ENCODE peak calls at places on chromosomes 6 and 20, in six cellular contexts. One of them, this sample, is unnamed.

GRCh38 chr6:38450717-38451116 is 189.0 kb downstream of the BTBD9 start:
- DNase-seq in fibroblast of pulmonary artery: no peak
- DNase-seq in dermis blood vessel endothelial cell: no peak
- DNase-seq in activated CD4-positive, alpha-beta T cell treated with anti-CD3 and anti-CD28 coated beads, Interleukin-2, amount 50 U/mL, for 24 hours: no peak
- DNase-seq in choroid plexus epithelial cell: no peak
- DNase-seq in dorsolateral prefrontal cortex: no peak
- DNase-seq in this sample: no peak

GRCh38 chr20:61933481-61933950 is 132.2 kb downstream of the TAF4 start:
- DNase-seq in fibroblast of pulmonary artery: no peak
- DNase-seq in dermis blood vessel endothelial cell: no peak
- DNase-seq in activated CD4-positive, alpha-beta T cell treated with anti-CD3 and anti-CD28 coated beads, Interleukin-2, amount 50 U/mL, for 24 hours: no peak
- DNase-seq in choroid plexus epithelial cell: no peak
- DNase-seq in dorsolateral prefrontal cortex: peak
- DNase-seq in this sample: no peak

GRCh38 chr20:4471221-4471620 is 250.5 kb upstream of the PRND start:
- DNase-seq in fibroblast of pulmonary artery: no peak
- DNase-seq in dermis blood vessel endothelial cell: no peak
- DNase-seq in activated CD4-positive, alpha-beta T cell treated with anti-CD3 and anti-CD28 coated beads, Interleukin-2, amount 50 U/mL, for 24 hours: no peak
- DNase-seq in choroid plexus epithelial cell: no peak
- DNase-seq in dorsolateral prefrontal cortex: no peak
- DNase-seq in this sample: no peak

GRCh38 chr6:130644175-130644574 is 183.0 kb upstream of the SMLR1 start:
- DNase-seq in fibroblast of pulmonary artery: no peak
- DNase-seq in dermis blood vessel endothelial cell: no peak
- DNase-seq in activated CD4-positive, alpha-beta T cell treated with anti-CD3 and anti-CD28 coated beads, Interleukin-2, amount 50 U/mL, for 24 hours: no peak
- DNase-seq in choroid plexus epithelial cell: no peak
- DNase-seq in dorsolateral prefrontal cortex: no peak
- DNase-seq in this sample: no peak

GRCh38 chr20:47351643-47352331 is 4.7 kb downstream of the ZMYND8 start:
- DNase-seq in fibroblast of pulmonary artery: peak
- DNase-seq in dermis blood vessel endothelial cell: peak
- DNase-seq in activated CD4-positive, alpha-beta T cell treated with anti-CD3 and anti-CD28 coated beads, Interleukin-2, amount 50 U/mL, for 24 hours: no peak
- DNase-seq in choroid plexus epithelial cell: no peak
- DNase-seq in dorsolateral prefrontal cortex: no peak
- DNase-seq in this sample: no peak

GRCh38 chr6:143234686-143235085 is 174.0 kb downstream of the AIG1 start:
- DNase-seq in fibroblast of pulmonary artery: no peak
- DNase-seq in dermis blood vessel endothelial cell: no peak
- DNase-seq in activated CD4-positive, alpha-beta T cell treated with anti-CD3 and anti-CD28 coated beads, Interleukin-2, amount 50 U/mL, for 24 hours: no peak
- DNase-seq in choroid plexus epithelial cell: no peak
- DNase-seq in dorsolateral prefrontal cortex: no peak
- DNase-seq in this sample: no peak

GRCh38 chr6:43125119-43125518 is 46.0 kb upstream of the SRF start:
- DNase-seq in fibroblast of pulmonary artery: peak
- DNase-seq in dermis blood vessel endothelial cell: no peak
- DNase-seq in activated CD4-positive, alpha-beta T cell treated with anti-CD3 and anti-CD28 coated beads, Interleukin-2, amount 50 U/mL, for 24 hours: no peak
- DNase-seq in choroid plexus epithelial cell: peak
- DNase-seq in dorsolateral prefrontal cortex: no peak
- DNase-seq in this sample: peak

GRCh38 chr20:59559024-59559817 is 45.1 kb upstream of the PHACTR3 start:
- DNase-seq in fibroblast of pulmonary artery: no peak
- DNase-seq in dermis blood vessel endothelial cell: no peak
- DNase-seq in activated CD4-positive, alpha-beta T cell treated with anti-CD3 and anti-CD28 coated beads, Interleukin-2, amount 50 U/mL, for 24 hours: no peak
- DNase-seq in choroid plexus epithelial cell: no peak
- DNase-seq in dorsolateral prefrontal cortex: no peak
- DNase-seq in this sample: no peak

GRCh38 chr6:150320450-150320849 is 48.4 kb upstream of the IYD start:
- DNase-seq in fibroblast of pulmonary artery: peak
- DNase-seq in dermis blood vessel endothelial cell: no peak
- DNase-seq in activated CD4-positive, alpha-beta T cell treated with anti-CD3 and anti-CD28 coated beads, Interleukin-2, amount 50 U/mL, for 24 hours: no peak
- DNase-seq in choroid plexus epithelial cell: peak
- DNase-seq in dorsolateral prefrontal cortex: no peak
- DNase-seq in this sample: no peak

GRCh38 chr6:108689279-108690161 is 128.8 kb downstream of the FOXO3 start:
- DNase-seq in fibroblast of pulmonary artery: peak
- DNase-seq in dermis blood vessel endothelial cell: no peak
- DNase-seq in activated CD4-positive, alpha-beta T cell treated with anti-CD3 and anti-CD28 coated beads, Interleukin-2, amount 50 U/mL, for 24 hours: no peak
- DNase-seq in choroid plexus epithelial cell: peak
- DNase-seq in dorsolateral prefrontal cortex: no peak
- DNase-seq in this sample: peak